ENCODE peak calls at places on chromosomes 6 and 20, in five cellular contexts. S is suprapubic skin, P is H1, R is sigmoid colon, V is stomach. Q is an unnamed sample. For H3K4me1, the result is how much of the 10 kb centered on the place peaks cover.

GRCh38 chr6:157631838-157632237 is 191.2 kb upstream of the SNX9 start:
- DNase-seq in S (no peak), P (no peak), R (peak), V (no peak), Q (no peak)

GRCh38 chr6:142387997-142388815 is 86.4 kb downstream of the ADGRG6 start:
- DNase-seq in S (no peak), P (no peak), R (no peak), V (no peak), Q (no peak)

GRCh38 chr20:32538526-32538918 is 46.6 kb downstream of the NOL4L start:
- DNase-seq in S (no peak), P (no peak), R (no peak), V (no peak), Q (no peak)

GRCh38 chr20:33687370-33687915 is 1.3 kb upstream of the E2F1 start:
- DNase-seq in S (no peak), P (no peak), R (no peak), V (no peak), Q (no peak)

GRCh38 chr20:11195899-11196558 is 522.2 kb upstream of the JAG1 start:
- DNase-seq in S (no peak), P (no peak), R (no peak), V (no peak), Q (no peak)

GRCh38 chr6:73719041-73719440 is 23.0 kb downstream of the CD109 start:
- DNase-seq in S (no peak), P (no peak), R (no peak), V (no peak), Q (no peak)

GRCh38 chr6:39926668-39927067 is 7.6 kb downstream of the MOCS1 start:
- DNase-seq in S (no peak), P (no peak), R (no peak), V (no peak), Q (no peak)

GRCh38 chr6:45998524-45998923 is 17.1 kb downstream of the CLIC5 start:
- DNase-seq in S (no peak), P (no peak), R (no peak), V (no peak), Q (no peak)

GRCh38 chr6:25889877-25890853 is 16.1 kb upstream of the SLC17A3 start:
- DNase-seq in S (no peak), P (no peak), R (no peak), V (no peak), Q (peak)

GRCh38 chr20:43549416-43550136 is 9.3 kb upstream of the SGK2 start:
- DNase-seq in S (no peak), P (no peak), R (peak), V (no peak), Q (no peak)

GRCh38 chr6:112337209-112337638 is 9.9 kb upstream of the RFPL4B start:
- DNase-seq in S (peak), P (peak), R (peak), V (peak), Q (peak)

DNA sequence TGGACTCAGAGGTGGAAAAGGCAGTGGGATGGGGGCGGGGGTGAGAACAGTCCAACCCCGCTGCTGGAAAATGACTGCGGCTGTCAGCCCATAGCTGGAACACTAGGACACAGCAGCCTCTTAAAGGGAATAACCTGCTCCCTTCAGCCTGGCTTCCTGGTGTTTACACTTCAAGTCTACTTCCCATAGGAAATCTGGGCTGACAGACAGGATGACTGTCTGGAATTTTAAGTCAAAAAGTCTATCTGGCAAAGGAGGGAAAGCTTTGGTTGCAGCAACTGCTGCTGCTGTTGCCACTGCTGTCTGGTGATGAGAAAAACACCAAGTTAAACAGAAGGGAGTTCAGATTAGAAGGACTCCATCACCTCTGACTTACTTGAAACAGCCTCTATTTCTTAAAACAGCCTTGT is 44.9 kb downstream of the TNFRSF21 start:
- DNase-seq in S (no peak), P (no peak), R (no peak), V (no peak), Q (no peak)
- TF ChIP-seq POLR2A in S (no peak), P (no peak), R (no peak), V (no peak), Q (no peak)

GRCh38 chr6:125030969-125031368 is 68.7 kb downstream of the RNF217 start:
- DNase-seq in S (no peak), P (no peak), R (no peak), V (no peak), Q (no peak)

GRCh38 chr6:125025164-125025854 is 63.1 kb downstream of the RNF217 start:
- DNase-seq in S (no peak), P (no peak), R (no peak), V (no peak), Q (no peak)

GRCh38 chr6:125022391-125022989 is 60.3 kb downstream of the RNF217 start:
- DNase-seq in S (no peak), P (no peak), R (no peak), V (no peak), Q (no peak)

GRCh38 chr6:125031385-125031784 is 69.1 kb downstream of the RNF217 start:
- DNase-seq in S (no peak), P (no peak), R (no peak), V (no peak), Q (no peak)

GRCh38 chr6:125027287-125027686 is 65.0 kb downstream of the RNF217 start:
- DNase-seq in S (no peak), P (no peak), R (no peak), V (no peak), Q (no peak)
- H3K4me1 ChIP-seq in S (under half), P (under half), R (under half), V (under half), Q (under half)

GRCh38 chr6:125124250-125124777 is 29.3 kb upstream of the TPD52L1 start:
- DNase-seq in S (no peak), P (no peak), R (no peak), V (no peak), Q (no peak)
- TF ChIP-seq POLR2A in S (no peak), P (no peak), R (no peak), V (no peak), Q (no peak)

GRCh38 chr20:57400262-57400701 is 9.1 kb downstream of the RBM38 start:
- DNase-seq in S (no peak), P (no peak), R (peak), V (no peak), Q (no peak)
- H3K4me1 ChIP-seq in S (under half), P (under half), R (half or more), V (half or more), Q (under half)

GRCh38 chr20:63689046-63690000 is 7.1 kb upstream of the TNFRSF6B start:
- DNase-seq in S (no peak), P (no peak), R (no peak), V (no peak), Q (no peak)
- TF ChIP-seq POLR2A in S (no peak), P (no peak), R (no peak), V (no peak), Q (no peak)

GRCh38 chr6:34587325-34587724 is 31.2 kb upstream of the SPDEF start:
- DNase-seq in S (no peak), P (no peak), R (peak), V (no peak), Q (no peak)

GRCh38 chr6:34589140-34589539 is 33.0 kb upstream of the SPDEF start:
- DNase-seq in S (no peak), P (no peak), R (peak), V (no peak), Q (no peak)

GRCh38 chr6:34592208-34592952 is 36.3 kb upstream of the SPDEF start:
- DNase-seq in S (peak), P (no peak), R (peak), V (peak), Q (no peak)

GRCh38 chr6:34587851-34588250 is 31.7 kb upstream of the SPDEF start:
- DNase-seq in S (no peak), P (no peak), R (peak), V (no peak), Q (no peak)

DNA sequence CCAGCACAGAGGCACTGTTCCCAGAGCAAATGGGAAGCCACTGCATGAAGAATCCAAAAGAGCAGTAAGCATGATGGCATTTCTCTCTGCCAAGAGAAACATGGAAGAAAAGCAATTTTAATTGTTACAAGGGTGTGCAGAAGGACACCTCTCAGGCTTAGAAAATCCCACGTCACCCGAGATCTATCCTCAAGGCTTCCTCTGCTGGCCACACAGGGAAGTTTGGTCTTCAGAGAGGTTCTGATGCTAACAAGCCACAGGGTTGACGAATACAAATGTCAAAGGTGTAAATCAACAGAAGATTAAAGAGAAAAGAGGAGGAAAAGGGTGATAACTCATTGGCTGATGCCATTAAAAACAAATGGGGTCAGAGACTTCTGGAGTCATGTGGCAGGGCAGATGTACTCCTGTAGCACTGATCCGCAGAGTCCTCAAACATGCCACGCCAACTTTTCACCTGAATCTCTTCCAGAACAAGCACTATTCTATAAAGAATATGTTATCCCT is 33.6 kb upstream of the SPDEF start:
- DNase-seq in S (no peak), P (no peak), R (no peak), V (no peak), Q (no peak)
- H3K4me1 ChIP-seq in S (under half), P (under half), R (under half), V (under half), Q (under half)

GRCh38 chr20:2750343-2751251 is 49.8 kb downstream of the CPXM1 start:
- DNase-seq in S (peak), P (peak), R (peak), V (peak), Q (peak)
- TF ChIP-seq POLR2A in S (no peak), P (no peak), R (no peak), V (no peak), Q (no peak)

Q was measured in body of pancreas.